ENCODE peak calls at places on chromosome 21, in four cellular contexts. I is hepatocyte, M is OCI-LY7, H is neural progenitor cell. O is an unnamed sample.

GRCh38 chr21:38954450-38955059 is 148.8 kb downstream of the ETS2 start:
- DNase-seq in I (peak; percentile 31), M (peak; percentile 3), H (no peak), O (no peak)

GRCh38 chr21:42320791-42321190 is 5.6 kb upstream of the TFF3 start:
- DNase-seq in I (no peak), M (no peak), H (no peak), O (no peak)

GRCh38 chr21:14991957-14992356 is 72.8 kb downstream of the NRIP1 start:
- DNase-seq in I (no peak), M (no peak), H (no peak), O (no peak)

GRCh38 chr21:39666681-39667315 is 54.1 kb downstream of the B3GALT5 start:
- DNase-seq in I (no peak), M (no peak), H (no peak), O (no peak)

GRCh38 chr21:45538381-45539045 is 3.7 kb downstream of the SLC19A1 start:
- DNase-seq in I (no peak), M (no peak), H (no peak), O (peak; percentile 78)

GRCh38 chr21:8992731-8993174 is 1528.6 kb upstream of the TPTE start:
- DNase-seq in I (no peak), M (no peak), H (no peak), O (peak; percentile 66)

GRCh38 chr21:33026299-33026858 is 644 bp downstream of the OLIG2 start:
- DNase-seq in I (no peak), M (no peak), H (no peak), O (peak; percentile 91)

GRCh38 chr21:33059319-33059894 is 10.5 kb upstream of the OLIG1 start:
- DNase-seq in I (peak; percentile 28), M (no peak), H (no peak), O (no peak)

GRCh38 chr21:38661296-38662223 is 144.2 kb upstream of the ETS2 start:
- DNase-seq in I (peak; percentile 30), M (no peak), H (peak; percentile 58), O (peak; percentile 89)

GRCh38 chr21:29233611-29234540 is 64.8 kb upstream of the BACH1 start:
- DNase-seq in I (no peak), M (peak; percentile 2), H (peak; percentile 26), O (no peak)

GRCh38 chr21:42400525-42400924 is 3.2 kb upstream of the UBASH3A start:
- DNase-seq in I (no peak), M (no peak), H (no peak), O (no peak)

GRCh38 chr21:32771134-32771523 is 426 bp downstream of the PAXBP1 start:
- DNase-seq in I (peak; percentile 84), M (peak; percentile 83), H (peak; percentile 84), O (peak; percentile 85)

GRCh38 chr21:41283211-41283818 is 33.3 kb upstream of the FAM3B start:
- DNase-seq in I (peak; percentile 89), M (peak; percentile 85), H (peak; percentile 81), O (peak; percentile 85)

GRCh38 chr21:15059397-15059796 is 5.4 kb downstream of the NRIP1 start:
- DNase-seq in I (no peak), M (no peak), H (no peak), O (no peak)

GRCh38 chr21:30717105-30717504 is 1.5 kb downstream of the KRTAP21-3 start:
- DNase-seq in I (no peak), M (no peak), H (no peak), O (peak; percentile 10)

GRCh38 chr21:42546433-42546832 is 32.8 kb downstream of the SLC37A1 start:
- DNase-seq in I (no peak), M (no peak), H (no peak), O (no peak)

GRCh38 chr21:39022901-39023693 is 160.2 kb downstream of the PSMG1 start:
- DNase-seq in I (no peak), M (no peak), H (no peak), O (peak; percentile 85)

GRCh38 chr21:17494051-17494450 is 18.8 kb upstream of the CXADR start:
- DNase-seq in I (no peak), M (no peak), H (no peak), O (no peak)
- H3K4me1 ChIP-seq in I (no peaks in the 10 kb centered on the region), M (peaks cover 6% of the 10 kb centered on the region), H (peaks cover 20% of the 10 kb centered on the region), O (peaks cover 18% of the 10 kb centered on the region)

DNA sequence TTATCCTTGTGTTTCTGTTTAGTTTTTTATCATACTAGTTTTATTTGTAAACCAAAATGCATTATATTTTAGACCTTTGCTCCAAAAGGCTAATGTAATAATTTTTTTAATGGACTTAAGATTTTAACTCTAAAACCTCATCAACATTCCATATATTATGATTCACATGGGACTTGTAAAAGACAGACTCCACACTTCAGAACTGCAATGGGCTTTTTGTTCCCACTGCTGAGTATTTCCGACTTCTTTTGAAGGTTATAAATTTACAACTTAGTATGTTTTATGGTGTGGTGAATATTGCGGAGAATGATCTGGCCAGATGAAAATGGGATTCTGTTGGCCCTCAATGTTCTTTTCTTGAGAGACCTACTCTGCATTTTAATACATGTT is 678.5 kb downstream of the USP25 start:
- DNase-seq in I (no peak), M (no peak), H (no peak), O (no peak)
- H3K27ac ChIP-seq in I (no peak overlapping the region), M (no peak overlapping the region), H (no peak overlapping the region), O (no peak overlapping the region)

DNA sequence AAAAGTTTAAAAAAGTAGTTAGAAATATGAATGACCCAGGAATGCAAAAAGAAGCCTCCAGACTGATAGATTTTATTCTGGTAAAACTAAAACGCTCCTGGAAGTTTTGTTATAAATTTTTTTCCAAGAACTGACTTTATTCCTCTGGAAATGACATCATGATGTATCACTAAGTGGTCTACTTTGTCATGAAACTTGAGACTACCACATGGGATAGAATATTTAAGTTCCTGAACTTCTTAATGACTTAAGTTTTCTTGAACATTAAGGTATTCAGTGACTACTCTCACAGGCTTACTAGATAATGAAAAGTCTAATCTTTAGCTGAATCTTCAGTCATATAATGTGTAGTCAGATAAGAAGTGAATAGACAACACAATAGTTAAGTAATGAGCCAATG is 842.2 kb downstream of the USP25 start:
- DNase-seq in I (no peak), M (no peak), H (no peak), O (no peak)
- H3K4me2 ChIP-seq in I (no peak overlapping the region), M (no peak overlapping the region), H (no peak overlapping the region), O (peak overlapping the region; percentile 78)

DNA sequence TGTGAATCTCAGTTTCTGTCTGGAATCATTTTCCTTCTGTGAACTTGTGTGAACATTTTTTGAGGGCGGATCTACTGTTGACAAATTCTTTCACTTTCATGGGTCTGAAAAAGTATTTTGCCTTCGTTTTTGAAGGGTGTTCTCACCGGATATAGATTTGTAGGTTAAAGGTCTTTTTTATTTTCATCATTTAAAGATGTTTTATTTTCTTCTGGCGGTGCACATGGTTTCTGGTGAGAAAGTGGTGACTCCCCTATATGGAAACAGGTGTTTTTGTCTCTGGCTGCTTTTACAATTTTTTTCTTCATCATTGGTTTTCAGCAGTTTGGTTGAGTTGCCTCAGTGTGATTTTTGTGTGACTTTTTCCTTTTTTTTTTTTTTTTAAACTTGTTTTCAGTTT is 94.9 kb downstream of the DYRK1A start:
- DNase-seq in I (no peak), M (no peak), H (no peak), O (no peak)
- H3K4me1 ChIP-seq in I (peaks cover 51% of the 10 kb centered on the region), M (peaks cover 49% of the 10 kb centered on the region), H (peaks cover 45% of the 10 kb centered on the region), O (peaks cover 47% of the 10 kb centered on the region)

DNA sequence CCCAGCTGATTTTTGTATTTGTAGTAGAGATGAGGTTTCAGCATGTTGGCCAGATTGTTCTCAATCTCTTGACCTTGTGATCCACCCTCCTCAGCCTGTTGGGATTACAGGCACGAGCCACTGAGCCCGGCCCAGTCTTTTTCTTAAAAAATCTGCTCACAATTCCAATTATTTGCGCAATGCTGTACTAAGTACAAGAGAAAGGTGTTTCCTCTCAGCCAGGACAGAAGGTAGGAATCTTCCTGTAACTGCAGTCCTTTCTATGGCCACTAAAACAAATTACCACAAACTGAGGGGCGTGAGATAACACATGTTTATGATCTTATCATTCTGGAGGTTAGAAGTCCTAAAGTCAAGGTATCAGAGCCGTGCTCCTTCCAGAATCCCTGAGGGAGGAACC is 6.9 kb upstream of the CBR3 start:
- DNase-seq in I (no peak), M (no peak), H (no peak), O (no peak)
- H3K27ac ChIP-seq in I (no peak overlapping the region), M (no peak overlapping the region), H (no peak overlapping the region), O (no peak overlapping the region)

GRCh38 chr21:35204850-35205564 is 155.9 kb upstream of the RUNX1 start:
- DNase-seq in I (peak; percentile 66), M (peak; percentile 54), H (no peak), O (peak; percentile 58)

GRCh38 chr21:35201799-35202198 is 152.7 kb upstream of the RUNX1 start:
- DNase-seq in I (no peak), M (no peak), H (no peak), O (no peak)

GRCh38 chr21:35204125-35204524 is 155.0 kb upstream of the RUNX1 start:
- DNase-seq in I (no peak), M (no peak), H (no peak), O (peak; percentile 52)

GRCh38 chr21:35202431-35202830 is 153.3 kb upstream of the RUNX1 start:
- DNase-seq in I (no peak), M (no peak), H (no peak), O (no peak)

DNA sequence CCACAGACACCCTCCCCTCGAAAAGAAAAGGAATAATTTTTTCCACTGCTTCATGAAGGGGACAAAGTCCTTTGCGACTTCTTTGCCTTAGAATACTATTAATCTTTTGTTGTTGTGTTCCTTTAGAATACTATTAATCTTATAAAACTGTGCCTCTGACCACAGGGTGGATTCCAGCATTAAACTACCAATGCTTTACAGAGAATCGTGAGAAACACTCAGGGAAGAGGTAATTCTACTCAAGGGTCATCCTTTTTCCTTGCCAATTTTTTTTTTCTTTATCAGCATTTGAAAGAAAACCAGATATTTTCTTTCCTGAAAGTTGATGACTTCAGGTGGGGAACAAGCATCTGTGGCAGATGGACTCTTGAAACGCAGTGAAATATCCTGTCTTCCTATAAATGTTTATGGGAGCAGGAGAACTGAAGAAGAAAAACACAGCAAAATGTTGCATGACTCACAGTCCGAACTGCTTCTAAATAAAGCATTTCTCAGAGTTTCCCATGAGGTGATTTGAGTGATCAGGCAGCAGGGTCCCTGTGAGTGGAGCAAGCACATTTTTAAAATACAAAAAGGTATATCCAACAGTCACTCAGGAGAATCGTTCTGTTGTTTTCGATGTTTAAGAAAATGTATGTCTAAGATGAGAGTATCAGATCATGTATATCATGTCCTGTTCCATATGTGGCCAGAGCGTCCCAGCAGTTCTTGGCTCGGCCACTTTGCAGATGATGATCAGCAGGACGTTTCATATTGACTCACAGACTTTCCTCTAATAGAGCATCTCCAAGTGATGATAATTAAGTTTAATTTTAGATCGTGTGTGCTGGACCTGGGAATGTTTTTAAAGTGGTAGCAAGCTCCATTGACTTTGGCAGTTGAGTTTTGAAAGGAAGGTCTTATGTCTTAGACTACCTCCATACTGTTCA is 154.3 kb upstream of the RUNX1 start:
- DNase-seq in I (peak; percentile 43), M (no peak), H (no peak), O (peak; percentile 43)
- H3K4me2 ChIP-seq in I (peak overlapping the region; percentile 14), M (no peak overlapping the region), H (no peak overlapping the region), O (peak overlapping the region; percentile 46)

GRCh38 chr21:34128124-34128523 is 54.7 kb downstream of the MRPS6 start:
- DNase-seq in I (no peak), M (no peak), H (peak; percentile 12), O (no peak)
- H3K4me1 ChIP-seq in I (peaks cover 46% of the 10 kb centered on the region), M (peaks cover 20% of the 10 kb centered on the region), H (peaks cover 55% of the 10 kb centered on the region), O (peaks cover 23% of the 10 kb centered on the region)